ENCODE peak calls at places on chromosomes 5 and 9, in nine cellular contexts. One of them, this sample, is unnamed.

GRCh38 chr9:89372230-89372816 is 54.0 kb downstream of the SECISBP2 start:
- DNase-seq in A549: peak; percentile 29
- DNase-seq in GM13976: no peak
- DNase-seq in endothelial cell: no peak
- DNase-seq in AG04449: no peak
- DNase-seq in PC-3: peak; percentile 5
- DNase-seq in HCT116: no peak
- DNase-seq in uterus: no peak
- DNase-seq in CD8-positive, alpha-beta T cell: peak; percentile 66
- DNase-seq in this sample: no peak

GRCh38 chr9:136055715-136056545 is 39.2 kb downstream of the NACC2 start:
- DNase-seq in A549: no peak
- DNase-seq in GM13976: peak; percentile 43
- DNase-seq in endothelial cell: no peak
- DNase-seq in AG04449: no peak
- DNase-seq in PC-3: no peak
- DNase-seq in HCT116: no peak
- DNase-seq in uterus: no peak
- DNase-seq in CD8-positive, alpha-beta T cell: no peak
- DNase-seq in this sample: no peak

GRCh38 chr5:134784241-134784920 is 25.8 kb downstream of the DDX46 start:
- DNase-seq in A549: peak; percentile 13
- DNase-seq in GM13976: no peak
- DNase-seq in endothelial cell: no peak
- DNase-seq in AG04449: no peak
- DNase-seq in PC-3: no peak
- DNase-seq in HCT116: no peak
- DNase-seq in uterus: no peak
- DNase-seq in CD8-positive, alpha-beta T cell: no peak
- DNase-seq in this sample: no peak

GRCh38 chr5:16461782-16462181 is 3.8 kb downstream of the ZNF622 start:
- DNase-seq in A549: no peak
- DNase-seq in GM13976: no peak
- DNase-seq in endothelial cell: no peak
- DNase-seq in AG04449: peak; percentile 87
- DNase-seq in PC-3: peak; percentile 34
- DNase-seq in HCT116: no peak
- DNase-seq in uterus: no peak
- DNase-seq in CD8-positive, alpha-beta T cell: no peak
- DNase-seq in this sample: no peak

GRCh38 chr9:136239963-136240330 is 5.7 kb downstream of the QSOX2 start:
- DNase-seq in A549: no peak
- DNase-seq in GM13976: peak; percentile 49
- DNase-seq in endothelial cell: no peak
- DNase-seq in AG04449: no peak
- DNase-seq in PC-3: no peak
- DNase-seq in HCT116: no peak
- DNase-seq in uterus: no peak
- DNase-seq in CD8-positive, alpha-beta T cell: no peak
- DNase-seq in this sample: no peak

GRCh38 chr9:128825923-128826702 is 3.5 kb downstream of the SPOUT1 start:
- DNase-seq in A549: peak; percentile 46
- DNase-seq in GM13976: no peak
- DNase-seq in endothelial cell: no peak
- DNase-seq in AG04449: no peak
- DNase-seq in PC-3: no peak
- DNase-seq in HCT116: peak; percentile 8
- DNase-seq in uterus: no peak
- DNase-seq in CD8-positive, alpha-beta T cell: no peak
- DNase-seq in this sample: no peak

GRCh38 chr9:124551472-124552339 is 44.5 kb upstream of the NR5A1 start:
- DNase-seq in A549: peak; percentile 66
- DNase-seq in GM13976: peak; percentile 38
- DNase-seq in endothelial cell: peak; percentile 72
- DNase-seq in AG04449: no peak
- DNase-seq in PC-3: peak; percentile 64
- DNase-seq in HCT116: peak; percentile 46
- DNase-seq in uterus: no peak
- DNase-seq in CD8-positive, alpha-beta T cell: no peak
- DNase-seq in this sample: no peak

GRCh38 chr5:142671801-142672200 is 14.1 kb downstream of the FGF1 start:
- DNase-seq in A549: no peak
- DNase-seq in GM13976: no peak
- DNase-seq in endothelial cell: no peak
- DNase-seq in AG04449: peak; percentile 47
- DNase-seq in PC-3: peak; percentile 60
- DNase-seq in HCT116: no peak
- DNase-seq in uterus: no peak
- DNase-seq in CD8-positive, alpha-beta T cell: no peak
- DNase-seq in this sample: no peak

GRCh38 chr9:14216612-14217194 is 97.2 kb downstream of the NFIB start:
- DNase-seq in A549: peak; percentile 33
- DNase-seq in GM13976: no peak
- DNase-seq in endothelial cell: no peak
- DNase-seq in AG04449: no peak
- DNase-seq in PC-3: peak; percentile 57
- DNase-seq in HCT116: no peak
- DNase-seq in uterus: no peak
- DNase-seq in CD8-positive, alpha-beta T cell: no peak
- DNase-seq in this sample: no peak

GRCh38 chr5:69374911-69375446 is 5.4 kb downstream of the RAD17 start:
- DNase-seq in A549: no peak
- DNase-seq in GM13976: peak; percentile 49
- DNase-seq in endothelial cell: no peak
- DNase-seq in AG04449: no peak
- DNase-seq in PC-3: no peak
- DNase-seq in HCT116: no peak
- DNase-seq in uterus: no peak
- DNase-seq in CD8-positive, alpha-beta T cell: no peak
- DNase-seq in this sample: no peak

GRCh38 chr5:80204808-80205614 is 50.8 kb downstream of the SERINC5 start:
- DNase-seq in A549: no peak
- DNase-seq in GM13976: no peak
- DNase-seq in endothelial cell: peak; percentile 56
- DNase-seq in AG04449: no peak
- DNase-seq in PC-3: no peak
- DNase-seq in HCT116: no peak
- DNase-seq in uterus: no peak
- DNase-seq in CD8-positive, alpha-beta T cell: no peak
- DNase-seq in this sample: no peak

GRCh38 chr5:177392765-177393164 is 7.7 kb downstream of the PFN3 start:
- DNase-seq in A549: no peak
- DNase-seq in GM13976: no peak
- DNase-seq in endothelial cell: no peak
- DNase-seq in AG04449: no peak
- DNase-seq in PC-3: no peak
- DNase-seq in HCT116: no peak
- DNase-seq in uterus: no peak
- DNase-seq in CD8-positive, alpha-beta T cell: no peak
- DNase-seq in this sample: no peak

GRCh38 chr5:97778451-97778850 is 595.4 kb upstream of the RIOK2 start:
- DNase-seq in A549: no peak
- DNase-seq in GM13976: no peak
- DNase-seq in endothelial cell: no peak
- DNase-seq in AG04449: peak; percentile 33
- DNase-seq in PC-3: no peak
- DNase-seq in HCT116: no peak
- DNase-seq in uterus: no peak
- DNase-seq in CD8-positive, alpha-beta T cell: no peak
- DNase-seq in this sample: no peak

GRCh38 chr9:125747765-125748510 is 765 bp downstream of the PBX3 start:
- DNase-seq in A549: peak; percentile 14
- DNase-seq in GM13976: peak; percentile 61
- DNase-seq in endothelial cell: peak; percentile 51
- DNase-seq in AG04449: no peak
- DNase-seq in PC-3: peak; percentile 14
- DNase-seq in HCT116: no peak
- DNase-seq in uterus: peak; percentile 18
- DNase-seq in CD8-positive, alpha-beta T cell: peak; percentile 23
- DNase-seq in this sample: no peak

GRCh38 chr9:121309171-121309570 is 41.2 kb downstream of the GSN start:
- DNase-seq in A549: no peak
- DNase-seq in GM13976: no peak
- DNase-seq in endothelial cell: no peak
- DNase-seq in AG04449: no peak
- DNase-seq in PC-3: no peak
- DNase-seq in HCT116: no peak
- DNase-seq in uterus: no peak
- DNase-seq in CD8-positive, alpha-beta T cell: no peak
- DNase-seq in this sample: no peak

GRCh38 chr9:121310571-121310970 is 42.6 kb downstream of the GSN start:
- DNase-seq in A549: no peak
- DNase-seq in GM13976: no peak
- DNase-seq in endothelial cell: no peak
- DNase-seq in AG04449: no peak
- DNase-seq in PC-3: no peak
- DNase-seq in HCT116: no peak
- DNase-seq in uterus: no peak
- DNase-seq in CD8-positive, alpha-beta T cell: no peak
- DNase-seq in this sample: no peak

GRCh38 chr9:121308765-121309164 is 40.8 kb downstream of the GSN start:
- DNase-seq in A549: no peak
- DNase-seq in GM13976: no peak
- DNase-seq in endothelial cell: no peak
- DNase-seq in AG04449: no peak
- DNase-seq in PC-3: no peak
- DNase-seq in HCT116: no peak
- DNase-seq in uterus: no peak
- DNase-seq in CD8-positive, alpha-beta T cell: no peak
- DNase-seq in this sample: no peak

GRCh38 chr9:121307976-121308375 is 40.0 kb downstream of the GSN start:
- DNase-seq in A549: no peak
- DNase-seq in GM13976: no peak
- DNase-seq in endothelial cell: no peak
- DNase-seq in AG04449: no peak
- DNase-seq in PC-3: no peak
- DNase-seq in HCT116: no peak
- DNase-seq in uterus: no peak
- DNase-seq in CD8-positive, alpha-beta T cell: no peak
- DNase-seq in this sample: no peak

DNA sequence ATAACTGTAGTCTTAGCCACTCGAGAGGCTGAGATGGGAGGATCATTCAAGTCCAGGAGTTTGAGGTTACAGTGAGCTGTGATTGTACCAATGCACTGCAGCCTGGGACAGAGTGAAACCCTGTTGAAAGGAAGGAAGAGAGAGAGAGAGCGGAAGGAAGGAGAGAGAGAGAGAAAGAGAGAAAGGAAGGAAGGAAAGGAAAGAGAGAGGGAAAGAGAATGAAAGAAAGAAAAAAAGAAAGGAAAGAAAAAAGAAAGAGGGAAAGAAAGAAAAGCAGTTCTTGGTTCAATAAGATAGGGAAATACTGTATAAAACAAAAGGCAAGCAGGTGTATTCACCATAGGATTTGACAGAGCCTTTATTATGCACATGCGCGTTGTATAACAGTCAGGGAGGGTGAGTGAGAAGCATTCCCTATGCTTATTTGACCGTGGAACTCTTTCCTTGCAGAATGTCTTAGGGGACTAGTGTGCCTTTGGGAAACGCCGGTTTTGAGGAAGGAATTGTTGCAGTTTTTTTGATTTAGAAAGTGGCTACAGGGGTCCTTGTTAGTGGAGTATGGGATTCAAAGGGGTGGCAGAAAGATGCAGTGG is 42.0 kb downstream of the GSN start:
- DNase-seq in A549: no peak
- DNase-seq in GM13976: no peak
- DNase-seq in endothelial cell: no peak
- DNase-seq in AG04449: no peak
- DNase-seq in PC-3: no peak
- DNase-seq in HCT116: no peak
- DNase-seq in uterus: no peak
- DNase-seq in CD8-positive, alpha-beta T cell: no peak
- DNase-seq in this sample: no peak
- TF ChIP-seq CTCF in A549: no peak
- TF ChIP-seq CTCF in GM13976: no peak
- TF ChIP-seq CTCF in endothelial cell: no peak
- TF ChIP-seq CTCF in AG04449: no peak
- TF ChIP-seq CTCF in PC-3: no peak
- TF ChIP-seq CTCF in HCT116: no peak
- TF ChIP-seq CTCF in uterus: no peak
- TF ChIP-seq CTCF in CD8-positive, alpha-beta T cell: no peak
- TF ChIP-seq CTCF in this sample: no peak

DNA sequence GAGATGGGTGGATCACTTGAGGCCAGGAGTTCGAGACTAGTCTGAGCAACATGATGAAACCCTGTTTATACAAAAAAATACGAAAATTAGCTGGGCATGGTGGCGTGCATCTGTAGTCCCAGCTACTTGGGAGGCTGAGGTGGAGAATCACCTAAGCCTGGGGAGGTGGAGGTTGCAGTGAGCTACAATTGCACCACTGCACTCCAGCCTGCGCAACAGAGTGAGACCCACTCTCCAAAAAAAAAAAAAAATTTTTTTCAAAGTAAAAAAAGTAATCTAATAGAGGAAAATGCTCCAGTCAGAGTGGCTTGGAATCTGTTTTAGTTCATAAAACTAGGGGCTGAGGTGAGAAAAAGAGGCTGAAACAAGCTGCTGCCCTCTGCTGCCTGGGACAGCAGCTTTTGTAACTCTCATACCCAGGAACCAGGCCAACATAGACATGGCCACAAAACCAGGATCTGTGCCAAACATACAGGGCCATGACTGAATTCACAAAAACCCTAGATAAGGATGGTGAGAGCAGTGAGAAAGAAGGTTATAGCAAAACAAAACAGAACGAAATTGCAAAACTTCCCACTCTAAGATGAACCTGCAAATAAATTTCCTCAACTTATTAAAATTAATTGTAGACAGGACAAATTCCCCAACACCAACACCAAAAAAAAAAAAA is 13.1 kb upstream of the DCAF12 start:
- DNase-seq in A549: peak; percentile 70
- DNase-seq in GM13976: no peak
- DNase-seq in endothelial cell: no peak
- DNase-seq in AG04449: peak; percentile 65
- DNase-seq in PC-3: peak; percentile 64
- DNase-seq in HCT116: peak; percentile 41
- DNase-seq in uterus: no peak
- DNase-seq in CD8-positive, alpha-beta T cell: no peak
- DNase-seq in this sample: no peak
- TF ChIP-seq CTCF in A549: peak; percentile 40
- TF ChIP-seq CTCF in GM13976: no peak
- TF ChIP-seq CTCF in endothelial cell: no peak
- TF ChIP-seq CTCF in AG04449: peak; percentile 45
- TF ChIP-seq CTCF in PC-3: peak; percentile 48
- TF ChIP-seq CTCF in HCT116: peak; percentile 31
- TF ChIP-seq CTCF in uterus: no peak
- TF ChIP-seq CTCF in CD8-positive, alpha-beta T cell: no peak
- TF ChIP-seq CTCF in this sample: no peak

GRCh38 chr5:72779520-72779919 is 36.9 kb upstream of the TNPO1 start:
- DNase-seq in A549: no peak
- DNase-seq in GM13976: no peak
- DNase-seq in endothelial cell: no peak
- DNase-seq in AG04449: no peak
- DNase-seq in PC-3: no peak
- DNase-seq in HCT116: no peak
- DNase-seq in uterus: no peak
- DNase-seq in CD8-positive, alpha-beta T cell: no peak
- DNase-seq in this sample: no peak
- TF ChIP-seq CTCF in A549: no peak
- TF ChIP-seq CTCF in GM13976: no peak
- TF ChIP-seq CTCF in endothelial cell: no peak
- TF ChIP-seq CTCF in AG04449: no peak
- TF ChIP-seq CTCF in PC-3: no peak
- TF ChIP-seq CTCF in HCT116: no peak
- TF ChIP-seq CTCF in uterus: no peak
- TF ChIP-seq CTCF in CD8-positive, alpha-beta T cell: no peak
- TF ChIP-seq CTCF in this sample: no peak

GRCh38 chr5:65288657-65289056 is 193.1 kb downstream of the ADAMTS6 start:
- DNase-seq in A549: no peak
- DNase-seq in GM13976: no peak
- DNase-seq in endothelial cell: no peak
- DNase-seq in AG04449: no peak
- DNase-seq in PC-3: no peak
- DNase-seq in HCT116: no peak
- DNase-seq in uterus: no peak
- DNase-seq in CD8-positive, alpha-beta T cell: no peak
- DNase-seq in this sample: no peak
- TF ChIP-seq CTCF in A549: no peak
- TF ChIP-seq CTCF in GM13976: no peak
- TF ChIP-seq CTCF in endothelial cell: no peak
- TF ChIP-seq CTCF in AG04449: no peak
- TF ChIP-seq CTCF in PC-3: no peak
- TF ChIP-seq CTCF in HCT116: no peak
- TF ChIP-seq CTCF in uterus: no peak
- TF ChIP-seq CTCF in CD8-positive, alpha-beta T cell: no peak
- TF ChIP-seq CTCF in this sample: no peak